ENCODE peak calls at places on chromosomes 13 and 19, in eight cellular contexts. B is RWPE1, R is AG10803, O is CD14-positive monocyte, F is ascending aorta, P is AG09309, C is fibroblast of mammary gland, T is right lobe of liver. M is an unnamed sample.

GRCh38 chr19:1357695-1358094 is 26.0 kb upstream of the NDUFS7 start:
- DNase-seq in B (no peak), R (no peak), O (no peak), F (no peak), P (no peak), C (no peak), T (no peak), M (no peak)

GRCh38 chr19:8571006-8571411 is 6.2 kb downstream of the MYO1F start:
- DNase-seq in B (no peak), R (peak), O (peak), F (no peak), P (no peak), C (peak), T (peak), M (no peak)

GRCh38 chr19:54178581-54179261 is 5.8 kb upstream of the TMC4 start:
- DNase-seq in B (no peak), R (no peak), O (no peak), F (no peak), P (no peak), C (no peak), T (no peak), M (no peak)

GRCh38 chr13:78098249-78098648 is 179.6 kb upstream of the EDNRB start:
- DNase-seq in B (no peak), R (no peak), O (no peak), F (no peak), P (no peak), C (no peak), T (no peak), M (no peak)

GRCh38 chr13:21583496-21583895 is 20.5 kb downstream of the MICU2 start:
- DNase-seq in B (no peak), R (peak), O (no peak), F (no peak), P (no peak), C (no peak), T (no peak), M (no peak)

GRCh38 chr13:50202485-50202884 is 187.2 kb downstream of the KCNRG start:
- DNase-seq in B (no peak), R (no peak), O (no peak), F (no peak), P (no peak), C (no peak), T (no peak), M (no peak)

GRCh38 chr19:33405491-33406461 is 32.3 kb downstream of the CEBPG start:
- DNase-seq in B (no peak), R (no peak), O (peak), F (no peak), P (no peak), C (no peak), T (peak), M (peak)

GRCh38 chr13:93260591-93260990 is 34.0 kb downstream of the GPC6 start:
- DNase-seq in B (no peak), R (peak), O (no peak), F (no peak), P (no peak), C (peak), T (no peak), M (no peak)

GRCh38 chr19:17496337-17496997 is 15.0 kb upstream of the PGLS start:
- DNase-seq in B (peak), R (peak), O (peak), F (peak), P (no peak), C (peak), T (peak), M (no peak)

GRCh38 chr19:8209111-8209964 is at the start of gene CERS4:
- DNase-seq in B (peak), R (no peak), O (no peak), F (peak), P (no peak), C (no peak), T (peak), M (no peak)

GRCh38 chr13:113291129-113291528 is 5.9 kb upstream of the LAMP1 start:
- DNase-seq in B (no peak), R (no peak), O (no peak), F (no peak), P (no peak), C (no peak), T (no peak), M (no peak)

GRCh38 chr13:111905609-111905945 is 161.4 kb upstream of the SOX1 start:
- DNase-seq in B (no peak), R (no peak), O (no peak), F (peak), P (no peak), C (no peak), T (no peak), M (no peak)

GRCh38 chr19:57317503-57317902 is 2.8 kb upstream of the ZNF543 start:
- DNase-seq in B (no peak), R (no peak), O (no peak), F (no peak), P (no peak), C (no peak), T (no peak), M (peak)

GRCh38 chr13:38564751-38565150 is 122.1 kb upstream of the FREM2 start:
- DNase-seq in B (no peak), R (no peak), O (no peak), F (no peak), P (no peak), C (no peak), T (no peak), M (no peak)

GRCh38 chr19:45161715-45162463 is 1.1 kb upstream of the NKPD1 start:
- DNase-seq in B (no peak), R (no peak), O (no peak), F (no peak), P (no peak), C (peak), T (no peak), M (peak)

GRCh38 chr13:76668716-76669115 is 217.5 kb downstream of the KCTD12 start:
- DNase-seq in B (no peak), R (no peak), O (no peak), F (no peak), P (no peak), C (no peak), T (no peak), M (no peak)

GRCh38 chr19:40807147-40808020 is 8.4 kb downstream of the EGLN2 start:
- DNase-seq in B (peak), R (no peak), O (no peak), F (no peak), P (no peak), C (no peak), T (peak), M (no peak)
- TF ChIP-seq CTCF in B (no peak), R (no peak), O (peak), F (no peak), P (peak), C (no peak), T (peak), M (peak)

GRCh38 chr19:49348305-49349188 is 13.3 kb downstream of the CD37 start:
- DNase-seq in B (no peak), R (no peak), O (no peak), F (no peak), P (no peak), C (no peak), T (no peak), M (no peak)

GRCh38 chr19:49349567-49349966 is 12.6 kb downstream of the TEAD2 start:
- DNase-seq in B (no peak), R (no peak), O (no peak), F (no peak), P (no peak), C (no peak), T (no peak), M (no peak)

GRCh38 chr19:49344516-49345423 is 9.6 kb downstream of the CD37 start:
- DNase-seq in B (no peak), R (no peak), O (no peak), F (no peak), P (no peak), C (no peak), T (no peak), M (peak)

GRCh38 chr19:49347191-49347590 is 12.0 kb downstream of the CD37 start:
- DNase-seq in B (no peak), R (no peak), O (no peak), F (no peak), P (no peak), C (no peak), T (no peak), M (no peak)

GRCh38 chr19:49347835-49348234 is 12.6 kb downstream of the CD37 start:
- DNase-seq in B (peak), R (peak), O (no peak), F (no peak), P (peak), C (peak), T (no peak), M (no peak)
- TF ChIP-seq CTCF in B (no peak), R (peak), O (no peak), F (no peak), P (peak), C (peak), T (no peak), M (peak)

GRCh38 chr19:280541-281007 is 10.6 kb downstream of the PLPP2 start:
- DNase-seq in B (no peak), R (no peak), O (no peak), F (no peak), P (no peak), C (no peak), T (no peak), M (no peak)

GRCh38 chr19:282501-282900 is 8.7 kb downstream of the PLPP2 start:
- DNase-seq in B (no peak), R (no peak), O (no peak), F (no peak), P (no peak), C (no peak), T (no peak), M (no peak)

GRCh38 chr19:281156-281853 is 9.9 kb downstream of the PLPP2 start:
- DNase-seq in B (no peak), R (no peak), O (no peak), F (no peak), P (no peak), C (no peak), T (no peak), M (no peak)

GRCh38 chr19:283395-283794 is 7.8 kb downstream of the PLPP2 start:
- DNase-seq in B (no peak), R (no peak), O (no peak), F (no peak), P (no peak), C (no peak), T (no peak), M (no peak)

GRCh38 chr19:281992-282391 is 9.2 kb downstream of the PLPP2 start:
- DNase-seq in B (no peak), R (no peak), O (no peak), F (no peak), P (no peak), C (no peak), T (no peak), M (no peak)
- TF ChIP-seq CTCF in B (no peak), R (no peak), O (no peak), F (no peak), P (no peak), C (no peak), T (no peak), M (peak)

GRCh38 chr13:110275931-110276552 is 30.9 kb downstream of the COL4A1 start:
- DNase-seq in B (no peak), R (peak), O (no peak), F (peak), P (no peak), C (peak), T (no peak), M (no peak)

GRCh38 chr13:110272651-110273050 is 34.3 kb downstream of the COL4A1 start:
- DNase-seq in B (no peak), R (no peak), O (no peak), F (no peak), P (no peak), C (no peak), T (no peak), M (no peak)

GRCh38 chr13:110273254-110273653 is 33.7 kb downstream of the COL4A1 start:
- DNase-seq in B (no peak), R (no peak), O (no peak), F (peak), P (no peak), C (no peak), T (no peak), M (no peak)

GRCh38 chr13:110276553-110276950 is 30.4 kb downstream of the COL4A1 start:
- DNase-seq in B (no peak), R (no peak), O (no peak), F (no peak), P (no peak), C (no peak), T (no peak), M (no peak)

GRCh38 chr13:110274687-110275086 is 32.3 kb downstream of the COL4A1 start:
- DNase-seq in B (no peak), R (peak), O (no peak), F (peak), P (no peak), C (no peak), T (no peak), M (no peak)
- TF ChIP-seq CTCF in B (no peak), R (peak), O (no peak), F (peak), P (peak), C (peak), T (no peak), M (peak)

GRCh38 chr13:35771898-35772297 is 295.4 kb upstream of the MAB21L1 start:
- DNase-seq in B (peak), R (peak), O (no peak), F (no peak), P (peak), C (peak), T (no peak), M (no peak)
- TF ChIP-seq CTCF in B (no peak), R (peak), O (no peak), F (no peak), P (no peak), C (no peak), T (no peak), M (no peak)

DNA sequence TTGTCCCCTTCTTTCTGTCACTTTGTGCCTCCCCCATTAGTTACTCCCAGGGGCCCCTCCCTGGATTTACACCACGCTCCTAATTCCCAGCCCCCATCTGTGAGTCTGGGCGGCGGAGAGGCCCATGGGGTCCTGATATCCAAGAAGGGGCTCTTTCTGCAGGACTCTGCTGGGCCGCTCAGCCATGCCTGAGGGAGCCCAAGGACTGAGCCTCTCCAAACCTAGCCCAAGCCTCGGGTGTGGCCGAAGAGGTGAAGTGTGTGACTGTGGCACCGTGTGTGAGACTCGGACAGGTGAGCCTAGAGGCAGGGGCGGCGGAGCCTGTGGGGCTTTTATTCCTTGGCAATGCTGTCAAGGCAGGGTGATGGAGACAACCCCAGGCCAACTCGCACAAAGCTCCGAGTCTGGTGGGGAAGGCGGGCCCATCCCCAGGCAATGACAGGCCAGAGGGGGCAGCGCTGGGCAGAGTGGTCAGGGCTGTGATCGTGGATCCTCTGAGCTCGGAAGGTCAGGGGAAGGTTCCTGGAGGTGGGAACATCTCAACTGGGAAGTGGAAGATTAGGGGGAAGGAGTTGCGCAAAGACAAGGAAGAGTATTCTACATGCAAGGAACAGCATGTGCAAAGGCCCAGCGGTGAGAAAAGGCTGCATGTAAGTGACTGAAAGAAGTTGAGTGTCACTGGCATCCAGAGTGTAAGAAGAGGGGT is 1.6 kb downstream of the PLEKHG2 start:
- DNase-seq in B (no peak), R (peak), O (no peak), F (peak), P (no peak), C (peak), T (no peak), M (no peak)
- TF ChIP-seq CTCF in B (no peak), R (peak), O (no peak), F (no peak), P (peak), C (peak), T (no peak), M (peak)

M was measured in chondrocyte.